ENCODE peak calls at places on chromosomes 16 and 17, in seven cellular contexts. One of them, this sample, is unnamed.

GRCh38 chr17:45841883-45842525 is 2.7 kb upstream of the SPPL2C start:
- DNase-seq in anterior cingulate cortex: no peak
- DNase-seq in stimulated activated CD4-positive, alpha-beta T cell treated with anti-CD3 and anti-CD28 coated beads, Interleukin-2, amount 100 ng/mL, for 24 hours: no peak
- DNase-seq in AG09309: no peak
- DNase-seq in heart left ventricle: no peak
- DNase-seq in body of pancreas: no peak
- DNase-seq in upper lobe of right lung: no peak
- DNase-seq in this sample: no peak

GRCh38 chr16:29784157-29784556 is 6.1 kb downstream of the ZG16 start:
- DNase-seq in anterior cingulate cortex: no peak
- DNase-seq in stimulated activated CD4-positive, alpha-beta T cell treated with anti-CD3 and anti-CD28 coated beads, Interleukin-2, amount 100 ng/mL, for 24 hours: peak
- DNase-seq in AG09309: no peak
- DNase-seq in heart left ventricle: no peak
- DNase-seq in body of pancreas: no peak
- DNase-seq in upper lobe of right lung: no peak
- DNase-seq in this sample: peak

GRCh38 chr16:67294927-67295326 is 15.6 kb downstream of the PLEKHG4 start:
- DNase-seq in anterior cingulate cortex: no peak
- DNase-seq in stimulated activated CD4-positive, alpha-beta T cell treated with anti-CD3 and anti-CD28 coated beads, Interleukin-2, amount 100 ng/mL, for 24 hours: no peak
- DNase-seq in AG09309: peak
- DNase-seq in heart left ventricle: no peak
- DNase-seq in body of pancreas: no peak
- DNase-seq in upper lobe of right lung: no peak
- DNase-seq in this sample: no peak

GRCh38 chr17:59846391-59847165 is 46.2 kb downstream of the TUBD1 start:
- DNase-seq in anterior cingulate cortex: no peak
- DNase-seq in stimulated activated CD4-positive, alpha-beta T cell treated with anti-CD3 and anti-CD28 coated beads, Interleukin-2, amount 100 ng/mL, for 24 hours: peak
- DNase-seq in AG09309: no peak
- DNase-seq in heart left ventricle: no peak
- DNase-seq in body of pancreas: peak
- DNase-seq in upper lobe of right lung: peak
- DNase-seq in this sample: peak

GRCh38 chr17:3976675-3977171 is 12.5 kb upstream of the ATP2A3 start:
- DNase-seq in anterior cingulate cortex: no peak
- DNase-seq in stimulated activated CD4-positive, alpha-beta T cell treated with anti-CD3 and anti-CD28 coated beads, Interleukin-2, amount 100 ng/mL, for 24 hours: no peak
- DNase-seq in AG09309: no peak
- DNase-seq in heart left ventricle: peak
- DNase-seq in body of pancreas: peak
- DNase-seq in upper lobe of right lung: peak
- DNase-seq in this sample: no peak

GRCh38 chr17:57561072-57561861 is 183.8 kb downstream of the CCDC182 start:
- DNase-seq in anterior cingulate cortex: no peak
- DNase-seq in stimulated activated CD4-positive, alpha-beta T cell treated with anti-CD3 and anti-CD28 coated beads, Interleukin-2, amount 100 ng/mL, for 24 hours: no peak
- DNase-seq in AG09309: no peak
- DNase-seq in heart left ventricle: no peak
- DNase-seq in body of pancreas: no peak
- DNase-seq in upper lobe of right lung: no peak
- DNase-seq in this sample: no peak

GRCh38 chr17:46192484-46193245 is 564 bp downstream of the KANSL1 start:
- DNase-seq in anterior cingulate cortex: peak
- DNase-seq in stimulated activated CD4-positive, alpha-beta T cell treated with anti-CD3 and anti-CD28 coated beads, Interleukin-2, amount 100 ng/mL, for 24 hours: peak
- DNase-seq in AG09309: peak
- DNase-seq in heart left ventricle: peak
- DNase-seq in body of pancreas: peak
- DNase-seq in upper lobe of right lung: peak
- DNase-seq in this sample: peak

GRCh38 chr16:59356144-59356543 is 622.0 kb upstream of the GOT2 start:
- DNase-seq in anterior cingulate cortex: no peak
- DNase-seq in stimulated activated CD4-positive, alpha-beta T cell treated with anti-CD3 and anti-CD28 coated beads, Interleukin-2, amount 100 ng/mL, for 24 hours: no peak
- DNase-seq in AG09309: no peak
- DNase-seq in heart left ventricle: no peak
- DNase-seq in body of pancreas: no peak
- DNase-seq in upper lobe of right lung: no peak
- DNase-seq in this sample: no peak

GRCh38 chr17:38674749-38675615 is at the start of gene EPOP:
- DNase-seq in anterior cingulate cortex: peak
- DNase-seq in stimulated activated CD4-positive, alpha-beta T cell treated with anti-CD3 and anti-CD28 coated beads, Interleukin-2, amount 100 ng/mL, for 24 hours: peak
- DNase-seq in AG09309: no peak
- DNase-seq in heart left ventricle: peak
- DNase-seq in body of pancreas: peak
- DNase-seq in upper lobe of right lung: peak
- DNase-seq in this sample: peak

GRCh38 chr17:7922499-7923289 is 6.6 kb upstream of the RNF227 start:
- DNase-seq in anterior cingulate cortex: peak
- DNase-seq in stimulated activated CD4-positive, alpha-beta T cell treated with anti-CD3 and anti-CD28 coated beads, Interleukin-2, amount 100 ng/mL, for 24 hours: peak
- DNase-seq in AG09309: no peak
- DNase-seq in heart left ventricle: peak
- DNase-seq in body of pancreas: peak
- DNase-seq in upper lobe of right lung: peak
- DNase-seq in this sample: peak

GRCh38 chr16:16025214-16025968 is 76.0 kb downstream of the ABCC1 start:
- DNase-seq in anterior cingulate cortex: no peak
- DNase-seq in stimulated activated CD4-positive, alpha-beta T cell treated with anti-CD3 and anti-CD28 coated beads, Interleukin-2, amount 100 ng/mL, for 24 hours: peak
- DNase-seq in AG09309: peak
- DNase-seq in heart left ventricle: no peak
- DNase-seq in body of pancreas: no peak
- DNase-seq in upper lobe of right lung: no peak
- DNase-seq in this sample: peak

GRCh38 chr17:43645765-43646481 is 15.8 kb downstream of the MEOX1 start:
- DNase-seq in anterior cingulate cortex: no peak
- DNase-seq in stimulated activated CD4-positive, alpha-beta T cell treated with anti-CD3 and anti-CD28 coated beads, Interleukin-2, amount 100 ng/mL, for 24 hours: no peak
- DNase-seq in AG09309: no peak
- DNase-seq in heart left ventricle: peak
- DNase-seq in body of pancreas: peak
- DNase-seq in upper lobe of right lung: peak
- DNase-seq in this sample: no peak

GRCh38 chr16:53112015-53112414 is 57.2 kb downstream of the CHD9 start:
- DNase-seq in anterior cingulate cortex: no peak
- DNase-seq in stimulated activated CD4-positive, alpha-beta T cell treated with anti-CD3 and anti-CD28 coated beads, Interleukin-2, amount 100 ng/mL, for 24 hours: no peak
- DNase-seq in AG09309: no peak
- DNase-seq in heart left ventricle: no peak
- DNase-seq in body of pancreas: no peak
- DNase-seq in upper lobe of right lung: no peak
- DNase-seq in this sample: no peak

GRCh38 chr16:11100239-11100750 is 155.7 kb downstream of the SOCS1 start:
- DNase-seq in anterior cingulate cortex: no peak
- DNase-seq in stimulated activated CD4-positive, alpha-beta T cell treated with anti-CD3 and anti-CD28 coated beads, Interleukin-2, amount 100 ng/mL, for 24 hours: peak
- DNase-seq in AG09309: peak
- DNase-seq in heart left ventricle: peak
- DNase-seq in body of pancreas: peak
- DNase-seq in upper lobe of right lung: no peak
- DNase-seq in this sample: peak

GRCh38 chr17:72764632-72765041 is 327.9 kb downstream of the SLC39A11 start:
- DNase-seq in anterior cingulate cortex: no peak
- DNase-seq in stimulated activated CD4-positive, alpha-beta T cell treated with anti-CD3 and anti-CD28 coated beads, Interleukin-2, amount 100 ng/mL, for 24 hours: no peak
- DNase-seq in AG09309: no peak
- DNase-seq in heart left ventricle: no peak
- DNase-seq in body of pancreas: no peak
- DNase-seq in upper lobe of right lung: no peak
- DNase-seq in this sample: peak

GRCh38 chr17:37770631-37771518 is 26.0 kb upstream of the HNF1B start:
- DNase-seq in anterior cingulate cortex: no peak
- DNase-seq in stimulated activated CD4-positive, alpha-beta T cell treated with anti-CD3 and anti-CD28 coated beads, Interleukin-2, amount 100 ng/mL, for 24 hours: peak
- DNase-seq in AG09309: no peak
- DNase-seq in heart left ventricle: peak
- DNase-seq in body of pancreas: peak
- DNase-seq in upper lobe of right lung: peak
- DNase-seq in this sample: peak

GRCh38 chr17:2708585-2709172 is 2.9 kb downstream of the CLUH start:
- DNase-seq in anterior cingulate cortex: no peak
- DNase-seq in stimulated activated CD4-positive, alpha-beta T cell treated with anti-CD3 and anti-CD28 coated beads, Interleukin-2, amount 100 ng/mL, for 24 hours: no peak
- DNase-seq in AG09309: no peak
- DNase-seq in heart left ventricle: no peak
- DNase-seq in body of pancreas: no peak
- DNase-seq in upper lobe of right lung: peak
- DNase-seq in this sample: no peak

GRCh38 chr17:48550313-48551205 is 5.7 kb upstream of the HOXB2 start:
- DNase-seq in anterior cingulate cortex: no peak
- DNase-seq in stimulated activated CD4-positive, alpha-beta T cell treated with anti-CD3 and anti-CD28 coated beads, Interleukin-2, amount 100 ng/mL, for 24 hours: no peak
- DNase-seq in AG09309: no peak
- DNase-seq in heart left ventricle: no peak
- DNase-seq in body of pancreas: no peak
- DNase-seq in upper lobe of right lung: no peak
- DNase-seq in this sample: peak

GRCh38 chr16:68298907-68299515 is 11.7 kb downstream of the SLC7A6OS start:
- DNase-seq in anterior cingulate cortex: no peak
- DNase-seq in stimulated activated CD4-positive, alpha-beta T cell treated with anti-CD3 and anti-CD28 coated beads, Interleukin-2, amount 100 ng/mL, for 24 hours: no peak
- DNase-seq in AG09309: no peak
- DNase-seq in heart left ventricle: peak
- DNase-seq in body of pancreas: peak
- DNase-seq in upper lobe of right lung: peak
- DNase-seq in this sample: peak

GRCh38 chr16:76856112-76856511 is 334.9 kb upstream of the MON1B start:
- DNase-seq in anterior cingulate cortex: no peak
- DNase-seq in stimulated activated CD4-positive, alpha-beta T cell treated with anti-CD3 and anti-CD28 coated beads, Interleukin-2, amount 100 ng/mL, for 24 hours: no peak
- DNase-seq in AG09309: no peak
- DNase-seq in heart left ventricle: no peak
- DNase-seq in body of pancreas: no peak
- DNase-seq in upper lobe of right lung: no peak
- DNase-seq in this sample: no peak

GRCh38 chr17:28031174-28031573 is 11.3 kb upstream of the NLK start:
- DNase-seq in anterior cingulate cortex: no peak
- DNase-seq in stimulated activated CD4-positive, alpha-beta T cell treated with anti-CD3 and anti-CD28 coated beads, Interleukin-2, amount 100 ng/mL, for 24 hours: no peak
- DNase-seq in AG09309: no peak
- DNase-seq in heart left ventricle: no peak
- DNase-seq in body of pancreas: no peak
- DNase-seq in upper lobe of right lung: no peak
- DNase-seq in this sample: no peak

GRCh38 chr17:18246880-18247612 is 11.5 kb downstream of the FLII start:
- DNase-seq in anterior cingulate cortex: no peak
- DNase-seq in stimulated activated CD4-positive, alpha-beta T cell treated with anti-CD3 and anti-CD28 coated beads, Interleukin-2, amount 100 ng/mL, for 24 hours: peak
- DNase-seq in AG09309: no peak
- DNase-seq in heart left ventricle: peak
- DNase-seq in body of pancreas: peak
- DNase-seq in upper lobe of right lung: peak
- DNase-seq in this sample: peak

GRCh38 chr17:178292-179065 is 3.0 kb downstream of the DOC2B start:
- DNase-seq in anterior cingulate cortex: no peak
- DNase-seq in stimulated activated CD4-positive, alpha-beta T cell treated with anti-CD3 and anti-CD28 coated beads, Interleukin-2, amount 100 ng/mL, for 24 hours: no peak
- DNase-seq in AG09309: no peak
- DNase-seq in heart left ventricle: no peak
- DNase-seq in body of pancreas: no peak
- DNase-seq in upper lobe of right lung: no peak
- DNase-seq in this sample: no peak

GRCh38 chr16:11088432-11088794 is 144.0 kb downstream of the CLEC16A start:
- DNase-seq in anterior cingulate cortex: no peak
- DNase-seq in stimulated activated CD4-positive, alpha-beta T cell treated with anti-CD3 and anti-CD28 coated beads, Interleukin-2, amount 100 ng/mL, for 24 hours: no peak
- DNase-seq in AG09309: no peak
- DNase-seq in heart left ventricle: no peak
- DNase-seq in body of pancreas: no peak
- DNase-seq in upper lobe of right lung: no peak
- DNase-seq in this sample: no peak

GRCh38 chr17:12395733-12396354 is 269.8 kb upstream of the MYOCD start:
- DNase-seq in anterior cingulate cortex: no peak
- DNase-seq in stimulated activated CD4-positive, alpha-beta T cell treated with anti-CD3 and anti-CD28 coated beads, Interleukin-2, amount 100 ng/mL, for 24 hours: no peak
- DNase-seq in AG09309: no peak
- DNase-seq in heart left ventricle: no peak
- DNase-seq in body of pancreas: no peak
- DNase-seq in upper lobe of right lung: no peak
- DNase-seq in this sample: peak

GRCh38 chr17:8875416-8875815 is 7.9 kb upstream of the PIK3R6 start:
- DNase-seq in anterior cingulate cortex: no peak
- DNase-seq in stimulated activated CD4-positive, alpha-beta T cell treated with anti-CD3 and anti-CD28 coated beads, Interleukin-2, amount 100 ng/mL, for 24 hours: no peak
- DNase-seq in AG09309: no peak
- DNase-seq in heart left ventricle: no peak
- DNase-seq in body of pancreas: no peak
- DNase-seq in upper lobe of right lung: no peak
- DNase-seq in this sample: no peak

GRCh38 chr17:66507982-66508760 is 205.8 kb downstream of the PRKCA start:
- DNase-seq in anterior cingulate cortex: no peak
- DNase-seq in stimulated activated CD4-positive, alpha-beta T cell treated with anti-CD3 and anti-CD28 coated beads, Interleukin-2, amount 100 ng/mL, for 24 hours: no peak
- DNase-seq in AG09309: no peak
- DNase-seq in heart left ventricle: no peak
- DNase-seq in body of pancreas: no peak
- DNase-seq in upper lobe of right lung: no peak
- DNase-seq in this sample: no peak

GRCh38 chr16:78436846-78437245 is 337.4 kb downstream of the WWOX start:
- DNase-seq in anterior cingulate cortex: no peak
- DNase-seq in stimulated activated CD4-positive, alpha-beta T cell treated with anti-CD3 and anti-CD28 coated beads, Interleukin-2, amount 100 ng/mL, for 24 hours: no peak
- DNase-seq in AG09309: no peak
- DNase-seq in heart left ventricle: no peak
- DNase-seq in body of pancreas: no peak
- DNase-seq in upper lobe of right lung: no peak
- DNase-seq in this sample: no peak

GRCh38 chr17:10127819-10128375 is 70.5 kb downstream of the GAS7 start:
- DNase-seq in anterior cingulate cortex: peak
- DNase-seq in stimulated activated CD4-positive, alpha-beta T cell treated with anti-CD3 and anti-CD28 coated beads, Interleukin-2, amount 100 ng/mL, for 24 hours: no peak
- DNase-seq in AG09309: peak
- DNase-seq in heart left ventricle: peak
- DNase-seq in body of pancreas: peak
- DNase-seq in upper lobe of right lung: peak
- DNase-seq in this sample: peak

This sample was measured in kidney tubule cell.